ENCODE peak calls at places on chromosome 21, in five cellular contexts. P is suprapubic skin, A is omental fat pad, C is B cell, W is astrocyte of the spinal cord. B is an unnamed sample.

GRCh38 chr21:44681861-44682579 is at the start of gene KRTAP12-1:
- DNase-seq in W (no peak), C (no peak), P (no peak), A (no peak), B (no peak)

GRCh38 chr21:31260790-31261189 is 83.3 kb downstream of the TIAM1 start:
- DNase-seq in C (no peak), A (no peak), P (no peak), W (no peak), B (no peak)

GRCh38 chr21:17402885-17403477 is 109.9 kb upstream of the CXADR start:
- DNase-seq in A (no peak), P (no peak), C (no peak), W (no peak), B (no peak)

GRCh38 chr21:25732091-25732760 is 2.5 kb downstream of the ATP5PF start:
- DNase-seq in P (no peak), A (no peak), C (no peak), W (no peak), B (no peak)

GRCh38 chr21:17343055-17343454 is 169.8 kb upstream of the CXADR start:
- DNase-seq in W (peak), C (no peak), A (no peak), P (no peak), B (no peak)

GRCh38 chr21:16241500-16241963 is 511.8 kb downstream of the USP25 start:
- DNase-seq in C (no peak), W (no peak), P (no peak), A (no peak), B (no peak)

GRCh38 chr21:15872236-15872635 is 142.5 kb downstream of the USP25 start:
- DNase-seq in P (no peak), C (no peak), A (no peak), W (no peak), B (no peak)

GRCh38 chr21:34889287-34889536 is 159.9 kb downstream of the RUNX1 start:
- DNase-seq in A (no peak), P (no peak), C (no peak), W (peak), B (peak)

GRCh38 chr21:37281993-37282392 is 14.9 kb upstream of the VPS26C start:
- DNase-seq in A (no peak), C (no peak), W (no peak), P (no peak), B (no peak)

GRCh38 chr21:17540530-17540929 is 27.7 kb downstream of the CXADR start:
- DNase-seq in A (no peak), W (no peak), P (no peak), C (no peak), B (no peak)

GRCh38 chr21:45010096-45010495 is 64.3 kb upstream of the ADARB1 start:
- DNase-seq in A (no peak), C (no peak), P (no peak), W (no peak), B (no peak)

GRCh38 chr21:35475006-35475405 is 425.9 kb upstream of the RUNX1 start:
- DNase-seq in A (no peak), C (no peak), W (no peak), P (no peak), B (no peak)

GRCh38 chr21:26801524-26801923 is 43.7 kb downstream of the ADAMTS1 start:
- DNase-seq in A (no peak), W (peak), C (no peak), P (no peak), B (no peak)

GRCh38 chr21:17002628-17003027 is 510.2 kb upstream of the CXADR start:
- DNase-seq in P (no peak), W (peak), C (no peak), A (no peak), B (no peak)

GRCh38 chr21:44549525-44550211 is 1.6 kb downstream of the KRTAP10-2 start:
- DNase-seq in A (no peak), P (no peak), C (no peak), W (no peak), B (no peak)

GRCh38 chr21:27648560-27648959 is 681.7 kb upstream of the ADAMTS5 start:
- DNase-seq in P (no peak), C (no peak), A (no peak), W (peak), B (no peak)

GRCh38 chr21:36699546-36700294 is 805 bp downstream of the SIM2 start:
- DNase-seq in C (no peak), P (no peak), W (no peak), A (no peak), B (peak)

GRCh38 chr21:35352066-35352770 is 303.1 kb upstream of the RUNX1 start:
- DNase-seq in W (peak), A (no peak), P (no peak), C (no peak), B (no peak)

GRCh38 chr21:23384679-23385078 is 2222.6 kb downstream of the MRPL39 start:
- DNase-seq in P (no peak), A (no peak), C (no peak), W (no peak), B (no peak)

GRCh38 chr21:37620401-37620800 is 253.8 kb downstream of the DYRK1A start:
- DNase-seq in C (no peak), P (no peak), W (no peak), A (no peak), B (no peak)

GRCh38 chr21:44375281-44375651 is 21.8 kb downstream of the TRPM2 start:
- DNase-seq in P (no peak), C (peak), W (no peak), A (no peak), B (no peak)

GRCh38 chr21:35083246-35083645 is 34.1 kb upstream of the RUNX1 start:
- DNase-seq in W (no peak), A (no peak), P (no peak), C (no peak), B (no peak)

GRCh38 chr21:45528981-45529784 is 13.1 kb downstream of the SLC19A1 start:
- DNase-seq in A (no peak), P (peak), C (no peak), W (no peak), B (no peak)

GRCh38 chr21:25708467-25709065 is 26.1 kb downstream of the ATP5PF start:
- DNase-seq in A (peak), W (peak), P (no peak), C (peak), B (peak)

GRCh38 chr21:24224411-24224810 is 1382.9 kb downstream of the MRPL39 start:
- DNase-seq in A (no peak), C (no peak), P (no peak), W (no peak), B (no peak)

GRCh38 chr21:28454978-28455600 is 537.6 kb downstream of the LTN1 start:
- DNase-seq in P (no peak), C (no peak), W (peak), A (no peak), B (no peak)

GRCh38 chr21:32994305-32994704 is 31.4 kb upstream of the OLIG2 start:
- DNase-seq in P (no peak), A (no peak), W (peak), C (no peak), B (no peak)
- TF ChIP-seq CTCF in P (no peak), A (no peak), W (peak), C (no peak), B (peak)

DNA sequence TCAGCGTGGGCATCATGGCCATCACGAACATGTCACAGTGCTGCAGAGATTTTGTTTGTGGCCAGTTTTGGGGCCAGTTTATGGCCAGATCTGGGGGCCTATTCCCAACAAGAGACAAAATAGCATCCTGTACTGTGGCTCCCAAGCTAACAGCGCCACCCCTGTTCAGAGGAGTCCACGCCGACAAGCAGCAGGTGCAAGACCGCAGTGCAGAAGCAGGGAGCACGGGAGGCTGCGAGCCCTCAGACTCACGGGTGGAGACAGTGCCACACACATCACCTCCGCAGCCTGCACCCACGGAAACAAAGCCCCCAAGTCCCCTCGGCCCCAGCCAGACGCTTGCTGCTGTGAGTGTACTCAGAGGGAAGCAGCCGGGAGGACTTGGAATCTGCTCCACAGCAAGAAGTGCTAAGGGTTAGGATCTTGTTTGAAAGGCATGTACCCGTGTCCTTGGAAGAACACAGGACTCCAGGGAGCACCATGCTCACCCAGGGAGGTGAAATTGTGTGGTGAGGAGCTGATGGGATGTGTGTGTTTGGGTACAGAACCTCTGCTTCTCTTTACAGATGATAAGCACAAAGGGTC is 7.1 kb downstream of the TCP10L start:
- DNase-seq in C (peak), P (no peak), A (no peak), W (no peak), B (no peak)
- TF ChIP-seq CTCF in C (no peak), P (no peak), A (no peak), W (peak), B (peak)

DNA sequence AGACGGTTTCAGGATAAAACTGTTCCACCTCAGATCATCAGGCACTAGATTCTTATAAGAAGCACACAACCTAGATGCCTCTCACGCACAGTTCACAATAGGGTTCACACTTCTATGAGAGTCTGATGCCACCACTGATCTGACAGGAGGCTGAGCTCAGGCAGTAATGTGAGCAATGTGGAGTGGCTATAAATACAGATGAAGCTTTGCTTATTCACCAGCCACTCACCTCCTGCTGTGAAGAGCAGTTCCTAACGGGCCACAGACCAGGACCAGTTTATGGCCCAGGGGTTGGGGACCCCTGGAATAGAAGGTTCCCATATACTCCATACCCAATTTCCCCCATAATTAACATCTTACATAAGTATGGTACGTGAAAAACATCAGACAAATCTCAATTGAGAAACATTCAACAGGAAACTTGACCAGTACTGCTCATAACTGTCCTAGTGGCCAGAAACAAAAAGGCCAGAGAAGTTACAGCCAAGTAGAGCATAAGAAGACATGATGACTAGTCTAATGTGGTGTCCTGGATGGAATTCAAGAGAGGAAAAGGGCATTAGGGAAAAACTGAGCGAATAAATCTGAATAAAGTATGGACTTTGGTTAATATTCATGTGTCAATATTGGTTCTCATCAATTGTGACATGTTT is 24.7 kb upstream of the IGSF5 start:
- DNase-seq in C (no peak), A (no peak), P (no peak), W (peak), B (no peak)
- TF ChIP-seq CTCF in C (no peak), A (no peak), P (no peak), W (peak), B (no peak)

DNA sequence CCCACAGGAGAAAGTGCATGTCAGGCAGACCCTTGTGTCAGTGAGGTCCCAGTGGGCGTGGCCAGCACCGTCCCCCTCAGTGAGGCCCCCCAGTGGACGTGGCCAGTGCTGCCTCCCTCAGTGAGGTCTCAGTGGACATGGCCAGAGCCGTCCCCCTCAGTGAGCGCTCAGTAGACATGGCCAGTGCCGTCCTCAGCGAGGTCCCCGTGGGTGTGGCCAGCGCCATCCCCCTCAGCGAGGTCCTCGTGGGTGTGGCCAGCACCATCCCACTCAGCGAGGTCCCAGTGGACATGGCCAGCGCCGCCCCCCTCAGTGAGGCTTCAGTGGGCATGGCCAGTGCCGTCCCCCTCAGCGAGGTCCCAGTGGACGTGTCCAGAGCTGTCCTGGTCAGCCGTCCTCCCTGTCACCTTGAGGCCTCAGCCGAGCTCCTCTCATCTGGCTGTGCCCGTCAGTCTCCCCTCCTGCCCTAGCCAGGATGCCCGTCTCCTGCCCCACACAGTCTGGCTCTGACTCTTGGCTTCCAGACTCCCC is 35.5 kb downstream of the PDE9A start:
- DNase-seq in C (no peak), W (no peak), P (no peak), A (no peak), B (no peak)
- TF ChIP-seq CTCF in C (no peak), W (no peak), P (no peak), A (no peak), B (no peak)